ENCODE peak calls at places on chromosomes 5 and 9, in nine cellular contexts. R, Q, S, V, C, W, G, B and K are unnamed samples.

GRCh38 chr5:132008961-132009680 is 2.3 kb downstream of the ACSL6 start:
- DNase-seq in R (no peak), Q (no peak), S (peak), V (no peak), C (no peak), W (no peak), G (no peak), B (peak), K (no peak)

GRCh38 chr9:120257483-120257882 is 322.5 kb downstream of the CDK5RAP2 start:
- DNase-seq in R (no peak), Q (no peak), S (no peak), V (peak), C (no peak), W (no peak), G (no peak), B (no peak), K (no peak)

GRCh38 chr5:111859031-111859430 is 102.0 kb upstream of the NREP start:
- DNase-seq in R (no peak), Q (no peak), S (no peak), V (peak), C (no peak), W (no peak), G (no peak), B (no peak), K (no peak)

GRCh38 chr5:64566531-64566930 is 60.7 kb downstream of the RGS7BP start:
- DNase-seq in R (no peak), Q (no peak), S (no peak), V (no peak), C (no peak), W (no peak), G (no peak), B (no peak), K (no peak)

GRCh38 chr9:100324594-100325200 is 28.0 kb downstream of the TEX10 start:
- DNase-seq in R (no peak), Q (no peak), S (no peak), V (peak), C (peak), W (no peak), G (no peak), B (peak), K (no peak)

GRCh38 chr5:38341641-38342040 is 83.3 kb downstream of the EGFLAM start:
- DNase-seq in R (no peak), Q (no peak), S (no peak), V (no peak), C (no peak), W (no peak), G (no peak), B (no peak), K (no peak)

GRCh38 chr5:40685952-40686351 is 6.2 kb downstream of the PTGER4 start:
- DNase-seq in R (no peak), Q (no peak), S (no peak), V (no peak), C (no peak), W (no peak), G (no peak), B (no peak), K (no peak)

GRCh38 chr5:167801999-167802398 is 489.4 kb upstream of the WWC1 start:
- DNase-seq in R (no peak), Q (no peak), S (no peak), V (no peak), C (no peak), W (no peak), G (no peak), B (no peak), K (no peak)

GRCh38 chr5:174699131-174699530 is 25.3 kb upstream of the MSX2 start:
- DNase-seq in R (no peak), Q (no peak), S (no peak), V (no peak), C (no peak), W (no peak), G (no peak), B (no peak), K (no peak)

GRCh38 chr9:29349050-29349449 is 1775.8 kb upstream of the C9orf72 start:
- DNase-seq in R (no peak), Q (no peak), S (no peak), V (no peak), C (no peak), W (no peak), G (no peak), B (no peak), K (no peak)

GRCh38 chr9:94714494-94714893 is 12.0 kb upstream of the AOPEP start:
- DNase-seq in R (no peak), Q (no peak), S (no peak), V (peak), C (no peak), W (no peak), G (no peak), B (no peak), K (no peak)

GRCh38 chr9:108708448-108708847 is 147.3 kb downstream of the ACTL7B start:
- DNase-seq in R (no peak), Q (no peak), S (no peak), V (no peak), C (no peak), W (no peak), G (no peak), B (no peak), K (peak)

GRCh38 chr9:98848450-98849149 is 41.1 kb downstream of the GALNT12 start:
- DNase-seq in R (peak), Q (peak), S (peak), V (peak), C (peak), W (peak), G (peak), B (peak), K (peak)

GRCh38 chr5:169542811-169543210 is 40.8 kb upstream of the SPDL1 start:
- DNase-seq in R (no peak), Q (no peak), S (no peak), V (peak), C (no peak), W (no peak), G (no peak), B (no peak), K (no peak)

GRCh38 chr9:23492126-23493002 is 333.7 kb downstream of the ELAVL2 start:
- DNase-seq in R (no peak), Q (no peak), S (no peak), V (peak), C (no peak), W (no peak), G (no peak), B (peak), K (no peak)

GRCh38 chr9:133148351-133149129 is 15.2 kb downstream of the GBGT1 start:
- DNase-seq in R (peak), Q (peak), S (peak), V (peak), C (no peak), W (peak), G (peak), B (peak), K (no peak)

GRCh38 chr5:107950774-107951173 is 280.0 kb upstream of the EFNA5 start:
- DNase-seq in R (no peak), Q (no peak), S (no peak), V (no peak), C (no peak), W (no peak), G (no peak), B (no peak), K (no peak)

GRCh38 chr9:124261787-124262595 is 4.2 kb downstream of the NEK6 start:
- DNase-seq in R (no peak), Q (no peak), S (no peak), V (peak), C (no peak), W (no peak), G (no peak), B (no peak), K (no peak)

GRCh38 chr5:14806452-14806851 is 65.1 kb downstream of the ANKH start:
- DNase-seq in R (no peak), Q (no peak), S (no peak), V (peak), C (peak), W (no peak), G (no peak), B (no peak), K (no peak)

GRCh38 chr5:100901851-100902341 is 1.2 kb downstream of the ST8SIA4 start:
- DNase-seq in R (peak), Q (no peak), S (peak), V (peak), C (no peak), W (peak), G (peak), B (peak), K (peak)

GRCh38 chr9:21709464-21710058 is 92.9 kb upstream of the MTAP start:
- DNase-seq in R (peak), Q (peak), S (no peak), V (peak), C (no peak), W (peak), G (peak), B (peak), K (no peak)

GRCh38 chr5:53023969-53024368 is 34.8 kb downstream of the ITGA2 start:
- DNase-seq in R (no peak), Q (no peak), S (no peak), V (peak), C (no peak), W (no peak), G (no peak), B (no peak), K (no peak)

GRCh38 chr5:10248378-10249260 is 1.1 kb downstream of the ATPSCKMT start:
- DNase-seq in R (no peak), Q (peak), S (no peak), V (no peak), C (no peak), W (no peak), G (no peak), B (no peak), K (no peak)
- H3K27ac ChIP-seq in R (no peak), Q (peak), S (peak), V (peak), C (peak), W (no peak), G (peak), B (no peak), K (peak)

GRCh38 chr5:61966558-61966957 is 339.4 kb upstream of the KIF2A start:
- DNase-seq in R (no peak), Q (no peak), S (no peak), V (no peak), C (no peak), W (no peak), G (no peak), B (peak), K (no peak)

GRCh38 chr5:61969347-61969746 is 336.7 kb upstream of the KIF2A start:
- DNase-seq in R (no peak), Q (no peak), S (no peak), V (no peak), C (no peak), W (no peak), G (no peak), B (peak), K (no peak)

GRCh38 chr5:61969761-61970160 is 336.2 kb upstream of the KIF2A start:
- DNase-seq in R (no peak), Q (no peak), S (no peak), V (no peak), C (no peak), W (no peak), G (no peak), B (no peak), K (no peak)

GRCh38 chr5:61966991-61967390 is 339.0 kb upstream of the KIF2A start:
- DNase-seq in R (no peak), Q (no peak), S (no peak), V (no peak), C (no peak), W (no peak), G (no peak), B (peak), K (no peak)

DNA sequence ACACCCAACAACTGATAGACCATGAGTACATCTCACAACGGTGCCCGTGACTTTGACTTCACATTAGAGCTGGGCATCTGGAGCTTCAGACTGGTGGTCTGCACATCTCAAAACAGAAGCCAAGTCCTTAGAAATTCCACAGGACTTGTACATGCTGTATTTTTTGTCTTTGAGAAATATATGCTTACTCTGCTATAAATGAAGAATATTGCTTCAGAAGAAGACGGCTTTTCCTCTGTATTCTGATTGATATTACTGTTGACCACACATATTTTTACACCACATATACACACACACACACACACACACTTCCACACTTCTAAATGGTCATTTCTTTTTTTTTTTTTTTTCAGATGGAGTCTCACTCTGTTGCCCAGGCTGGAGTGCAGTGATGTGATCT is 338.3 kb upstream of the KIF2A start:
- DNase-seq in R (no peak), Q (no peak), S (no peak), V (no peak), C (no peak), W (no peak), G (no peak), B (no peak), K (no peak)
- H3K27ac ChIP-seq in R (no peak), Q (no peak), S (no peak), V (no peak), C (no peak), W (no peak), G (no peak), B (no peak), K (no peak)

DNA sequence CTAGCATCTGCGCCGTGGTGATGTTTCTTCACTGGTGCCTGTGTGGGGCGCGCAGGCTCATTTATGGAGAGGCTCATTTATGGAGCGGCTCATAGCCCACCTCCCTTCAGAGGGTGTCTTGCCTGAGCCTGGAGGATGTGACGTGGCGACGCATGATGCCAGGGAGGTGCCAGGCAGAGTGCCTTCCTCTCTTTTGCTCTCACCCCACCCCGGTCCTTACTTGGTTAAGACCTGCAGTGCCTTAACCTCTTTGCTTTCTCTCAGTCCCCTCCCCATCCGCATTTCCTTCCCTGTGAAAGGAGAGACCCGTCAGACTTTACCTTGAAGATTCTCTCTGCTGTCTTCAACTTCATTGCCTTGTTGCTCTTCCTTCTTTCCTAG is 52.0 kb upstream of the NCS1 start:
- DNase-seq in R (no peak), Q (no peak), S (no peak), V (no peak), C (no peak), W (peak), G (no peak), B (no peak), K (no peak)
- H3K27ac ChIP-seq in R (no peak), Q (no peak), S (no peak), V (no peak), C (no peak), W (no peak), G (no peak), B (no peak), K (no peak)

GRCh38 chr5:112958774-112959088 is 17.9 kb upstream of the DCP2 start:
- DNase-seq in R (no peak), Q (no peak), S (no peak), V (no peak), C (no peak), W (no peak), G (no peak), B (no peak), K (no peak)
- H3K27ac ChIP-seq in R (no peak), Q (no peak), S (peak), V (no peak), C (no peak), W (no peak), G (no peak), B (no peak), K (no peak)

GRCh38 chr5:72234898-72235297 is 85.1 kb downstream of the MRPS27 start:
- DNase-seq in R (no peak), Q (no peak), S (no peak), V (no peak), C (no peak), W (no peak), G (no peak), B (no peak), K (no peak)
- H3K27ac ChIP-seq in R (no peak), Q (no peak), S (peak), V (peak), C (no peak), W (no peak), G (no peak), B (no peak), K (no peak)

DNA sequence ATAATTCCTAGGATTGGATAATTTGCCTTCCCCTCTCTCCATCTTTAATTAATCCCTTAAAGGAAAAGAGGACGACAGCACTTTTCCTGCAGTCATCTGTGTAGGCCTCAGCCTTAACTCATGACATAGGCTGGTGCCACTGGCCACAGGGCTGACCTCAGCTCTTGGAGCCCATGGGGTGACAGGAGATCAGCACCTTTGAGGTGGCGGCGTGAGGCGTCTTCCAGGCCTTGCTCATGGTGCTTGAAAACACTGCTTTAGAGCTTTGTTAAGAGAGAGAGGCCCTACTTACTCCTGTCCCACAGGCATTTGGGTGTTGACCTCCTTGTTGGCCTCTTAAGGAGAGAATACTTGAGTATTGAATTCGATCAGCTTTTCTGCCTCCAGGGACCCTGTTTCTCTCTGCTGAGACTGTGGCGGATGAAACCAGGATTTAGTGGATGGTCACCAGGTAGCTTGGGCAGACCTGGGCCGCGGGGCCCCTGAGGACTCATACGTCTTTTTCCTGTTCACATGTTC is 23.4 kb downstream of the TENT4A start:
- DNase-seq in R (no peak), Q (no peak), S (no peak), V (no peak), C (no peak), W (no peak), G (no peak), B (no peak), K (no peak)
- H3K27ac ChIP-seq in R (peak), Q (no peak), S (no peak), V (no peak), C (no peak), W (no peak), G (no peak), B (no peak), K (no peak)

DNA sequence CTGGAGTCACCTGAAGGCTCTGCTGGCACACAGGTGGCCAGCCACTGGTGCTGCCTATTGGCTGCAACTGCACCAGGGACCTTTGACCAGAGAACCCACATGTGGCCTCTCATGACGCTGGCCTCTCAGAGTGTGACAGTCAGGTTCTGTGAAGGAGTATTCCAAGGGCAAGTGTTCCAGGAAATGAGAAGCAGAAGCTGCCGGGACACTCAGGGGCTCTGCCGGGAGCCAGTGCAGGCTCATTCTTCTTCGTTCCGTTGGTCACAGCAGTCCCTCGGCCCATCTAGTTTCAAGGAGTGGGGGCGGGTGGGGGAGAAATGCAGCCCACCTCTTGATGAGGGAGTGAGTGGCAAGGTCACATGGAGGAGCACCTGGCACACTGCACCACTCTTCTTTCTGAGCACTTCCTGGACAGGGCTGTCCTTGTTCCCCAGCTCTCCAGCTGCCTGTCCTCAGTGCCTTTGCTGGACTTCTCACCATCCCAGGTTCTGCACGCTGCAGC is 237.5 kb downstream of the GADD45G start:
- DNase-seq in R (no peak), Q (no peak), S (no peak), V (no peak), C (no peak), W (no peak), G (no peak), B (no peak), K (no peak)
- H3K27ac ChIP-seq in R (no peak), Q (no peak), S (no peak), V (no peak), C (no peak), W (no peak), G (no peak), B (no peak), K (no peak)

DNA sequence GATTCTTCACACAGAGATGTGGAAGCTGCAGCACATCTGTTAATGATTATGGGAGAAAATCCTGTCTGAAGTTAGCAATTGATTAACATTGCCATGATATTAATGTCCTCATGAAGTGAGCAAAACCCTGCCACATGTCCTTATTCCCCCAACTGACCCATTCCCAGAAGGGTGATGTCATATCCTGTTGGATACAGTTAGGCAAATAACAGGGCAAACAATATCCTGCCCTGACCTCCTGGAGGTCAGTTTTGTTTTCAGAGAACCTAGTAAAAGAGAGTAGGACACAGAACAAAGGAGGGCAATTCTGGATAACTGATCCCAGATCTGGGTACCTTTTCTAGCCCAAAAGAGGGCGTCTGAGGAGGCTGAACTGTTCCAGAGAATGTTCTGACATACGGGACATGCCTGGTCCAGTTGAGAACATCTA is 11.0 kb downstream of the ABLIM3 start:
- DNase-seq in R (no peak), Q (no peak), S (no peak), V (peak), C (no peak), W (no peak), G (no peak), B (peak), K (no peak)
- H3K27ac ChIP-seq in R (no peak), Q (no peak), S (peak), V (peak), C (no peak), W (no peak), G (no peak), B (no peak), K (no peak)

GRCh38 chr9:91285729-91286353 is 75.9 kb downstream of the AUH start:
- DNase-seq in R (no peak), Q (no peak), S (no peak), V (no peak), C (no peak), W (no peak), G (no peak), B (no peak), K (no peak)
- H3K27ac ChIP-seq in R (no peak), Q (no peak), S (no peak), V (no peak), C (no peak), W (no peak), G (no peak), B (no peak), K (peak)

GRCh38 chr5:61252643-61252925 is 79.5 kb upstream of the ZSWIM6 start:
- DNase-seq in R (no peak), Q (no peak), S (no peak), V (no peak), C (no peak), W (no peak), G (no peak), B (no peak), K (no peak)

GRCh38 chr5:61257421-61257820 is 74.6 kb upstream of the ZSWIM6 start:
- DNase-seq in R (no peak), Q (no peak), S (no peak), V (no peak), C (no peak), W (no peak), G (no peak), B (no peak), K (no peak)

GRCh38 chr5:61254969-61255555 is 77.0 kb upstream of the ZSWIM6 start:
- DNase-seq in R (no peak), Q (no peak), S (no peak), V (no peak), C (no peak), W (no peak), G (no peak), B (no peak), K (no peak)

GRCh38 chr5:61253547-61253946 is 78.5 kb upstream of the ZSWIM6 start:
- DNase-seq in R (no peak), Q (no peak), S (no peak), V (no peak), C (no peak), W (no peak), G (no peak), B (no peak), K (no peak)

GRCh38 chr5:61256474-61256873 is 75.6 kb upstream of the ZSWIM6 start:
- DNase-seq in R (no peak), Q (no peak), S (peak), V (no peak), C (no peak), W (no peak), G (no peak), B (no peak), K (no peak)
- H3K27ac ChIP-seq in R (no peak), Q (no peak), S (no peak), V (no peak), C (no peak), W (no peak), G (no peak), B (no peak), K (no peak)